ENCODE peak calls at places on chromosomes 11 and 22, in seven cellular contexts. J is glutamatergic neuron, Q is A549, X is cardiac muscle cell, B is adrenal gland, W is ascending aorta, I is hepatocyte. M is an unnamed sample.

GRCh38 chr11:28820296-28820989 is 712.3 kb downstream of the METTL15 start:
- DNase-seq in J (no peak), Q (no peak), X (no peak), B (no peak), W (no peak), I (no peak), M (no peak)

GRCh38 chr22:24759765-24760164 is 14.8 kb downstream of the PIWIL3 start:
- DNase-seq in J (no peak), Q (no peak), X (no peak), B (no peak), W (no peak), I (no peak), M (no peak)

GRCh38 chr22:25492950-25493790 is 71.3 kb upstream of the GRK3 start:
- DNase-seq in J (peak; percentile 69), Q (no peak), X (no peak), B (no peak), W (no peak), I (no peak), M (no peak)

GRCh38 chr11:16335236-16335962 is 20.9 kb downstream of the SOX6 start:
- DNase-seq in J (no peak), Q (no peak), X (no peak), B (no peak), W (no peak), I (peak; percentile 38), M (no peak)

GRCh38 chr11:22199243-22199642 is 6.4 kb downstream of the ANO5 start:
- DNase-seq in J (no peak), Q (no peak), X (no peak), B (no peak), W (no peak), I (no peak), M (no peak)

GRCh38 chr11:34235591-34236071 is 122.2 kb downstream of the ABTB2 start:
- DNase-seq in J (no peak), Q (no peak), X (no peak), B (no peak), W (no peak), I (no peak), M (no peak)

GRCh38 chr11:18752502-18752901 is 26.5 kb upstream of the IGSF22 start:
- DNase-seq in J (no peak), Q (no peak), X (no peak), B (no peak), W (no peak), I (no peak), M (no peak)

GRCh38 chr11:2750101-2750509 is 50.3 kb upstream of the KCNQ1OT1 start:
- DNase-seq in J (no peak), Q (no peak), X (no peak), B (peak; percentile 13), W (no peak), I (no peak), M (no peak)

GRCh38 chr11:15685311-15685710 is 570.6 kb downstream of the INSC start:
- DNase-seq in J (no peak), Q (no peak), X (no peak), B (no peak), W (no peak), I (no peak), M (no peak)

GRCh38 chr11:14095882-14096281 is 133.4 kb downstream of the SPON1 start:
- DNase-seq in J (no peak), Q (no peak), X (no peak), B (no peak), W (no peak), I (no peak), M (no peak)

GRCh38 chr11:132045116-132045515 is 674.7 kb downstream of the NTM start:
- DNase-seq in J (no peak), Q (no peak), X (no peak), B (no peak), W (no peak), I (no peak), M (no peak)

GRCh38 chr11:126059238-126059761 is 3.4 kb downstream of the CDON start:
- DNase-seq in J (no peak), Q (no peak), X (no peak), B (no peak), W (no peak), I (no peak), M (no peak)

GRCh38 chr11:31808721-31809542 is 2.2 kb downstream of the PAX6 start:
- DNase-seq in J (no peak), Q (no peak), X (no peak), B (no peak), W (no peak), I (no peak), M (no peak)

GRCh38 chr11:1876361-1877063 is 15.2 kb downstream of the PRR33 start:
- DNase-seq in J (peak; percentile 83), Q (peak; percentile 80), X (peak; percentile 32), B (peak; percentile 63), W (no peak), I (peak; percentile 79), M (peak; percentile 38)

GRCh38 chr22:27715078-27715477 is 86.5 kb downstream of the MN1 start:
- DNase-seq in J (no peak), Q (no peak), X (no peak), B (no peak), W (no peak), I (no peak), M (no peak)

GRCh38 chr22:35552186-35552842 is 11.7 kb downstream of the RASD2 start:
- DNase-seq in J (peak; percentile 53), Q (peak; percentile 53), X (peak; percentile 52), B (no peak), W (no peak), I (peak; percentile 48), M (peak; percentile 93)

GRCh38 chr11:92380882-92381281 is 156.3 kb downstream of the FAT3 start:
- DNase-seq in J (no peak), Q (no peak), X (no peak), B (no peak), W (no peak), I (no peak), M (no peak)

GRCh38 chr22:46779651-46780050 is 17.2 kb downstream of the TBC1D22A start:
- DNase-seq in J (no peak), Q (no peak), X (no peak), B (no peak), W (no peak), I (no peak), M (no peak)

GRCh38 chr22:27749597-27750225 is 51.8 kb downstream of the MN1 start:
- DNase-seq in J (peak; percentile 42), Q (no peak), X (peak; percentile 67), B (no peak), W (peak; percentile 67), I (peak; percentile 70), M (no peak)

GRCh38 chr11:64305691-64306562 is 603 bp downstream of the ESRRA start:
- DNase-seq in J (peak; percentile 67), Q (peak; percentile 38), X (peak; percentile 64), B (peak; percentile 76), W (peak; percentile 82), I (peak; percentile 79), M (peak; percentile 76)

GRCh38 chr11:37076866-37077265 is 478.8 kb upstream of the RAG2 start:
- DNase-seq in J (no peak), Q (no peak), X (peak; percentile 54), B (no peak), W (no peak), I (peak; percentile 6), M (no peak)

GRCh38 chr22:20807315-20807752 is 33.4 kb downstream of the SERPIND1 start:
- DNase-seq in J (no peak), Q (peak; percentile 69), X (no peak), B (no peak), W (peak; percentile 42), I (peak; percentile 49), M (no peak)

GRCh38 chr11:107567739-107568335 is 2.3 kb upstream of the ALKBH8 start:
- DNase-seq in J (no peak), Q (no peak), X (no peak), B (no peak), W (no peak), I (no peak), M (no peak)

GRCh38 chr22:25749420-25750169 is 7.6 kb downstream of the MYO18B start:
- DNase-seq in J (no peak), Q (no peak), X (no peak), B (no peak), W (no peak), I (no peak), M (peak; percentile 77)

GRCh38 chr11:70628881-70629844 is 230.8 kb downstream of the CTTN start:
- DNase-seq in J (no peak), Q (no peak), X (no peak), B (no peak), W (no peak), I (peak; percentile 34), M (no peak)

GRCh38 chr11:118304227-118304808 is at the start of gene CD3E:
- DNase-seq in J (no peak), Q (no peak), X (no peak), B (no peak), W (no peak), I (no peak), M (peak; percentile 88)

GRCh38 chr11:119704849-119705248 is 24.2 kb downstream of the NECTIN1 start:
- DNase-seq in J (no peak), Q (no peak), X (no peak), B (no peak), W (no peak), I (peak; percentile 53), M (no peak)

GRCh38 chr11:119705362-119705761 is 23.6 kb downstream of the NECTIN1 start:
- DNase-seq in J (no peak), Q (no peak), X (no peak), B (no peak), W (no peak), I (no peak), M (no peak)

GRCh38 chr11:119706029-119706428 is 23.0 kb downstream of the NECTIN1 start:
- DNase-seq in J (no peak), Q (no peak), X (peak; percentile 42), B (no peak), W (no peak), I (no peak), M (no peak)

GRCh38 chr11:119709171-119709570 is 19.8 kb downstream of the NECTIN1 start:
- DNase-seq in J (no peak), Q (no peak), X (no peak), B (no peak), W (no peak), I (no peak), M (no peak)

GRCh38 chr11:119706887-119707286 is 22.1 kb downstream of the NECTIN1 start:
- DNase-seq in J (peak; percentile 47), Q (peak; percentile 11), X (no peak), B (no peak), W (no peak), I (no peak), M (no peak)
- TF ChIP-seq CTCF in J (peak; percentile 35), Q (no peak), X (peak; percentile 31), B (no peak), W (no peak), I (no peak), M (no peak)

GRCh38 chr11:105000797-105001196 is 22.2 kb downstream of the CASP5 start:
- DNase-seq in J (peak; percentile 31), Q (no peak), X (no peak), B (no peak), W (no peak), I (no peak), M (peak; percentile 60)
- TF ChIP-seq CTCF in J (peak; percentile 64), Q (no peak), X (peak; percentile 39), B (peak; percentile 53), W (peak; percentile 40), I (peak; percentile 18), M (peak; percentile 84)

GRCh38 chr22:19085233-19086043 is 36.8 kb downstream of the DGCR2 start:
- DNase-seq in J (no peak), Q (peak; percentile 31), X (no peak), B (no peak), W (no peak), I (peak; percentile 41), M (no peak)
- TF ChIP-seq CTCF in J (no peak), Q (peak; percentile 46), X (peak; percentile 60), B (peak; percentile 38), W (no peak), I (peak; percentile 46), M (peak; percentile 15)

GRCh38 chr22:37933711-37934376 is 19.6 kb downstream of the C22orf23 start:
- DNase-seq in J (peak; percentile 95), Q (peak; percentile 84), X (peak; percentile 91), B (peak; percentile 92), W (peak; percentile 95), I (peak; percentile 95), M (peak; percentile 92)
- TF ChIP-seq CTCF in J (peak; percentile 83), Q (peak; percentile 78), X (peak; percentile 99), B (peak; percentile 97), W (peak; percentile 99), I (peak; percentile 92), M (peak; percentile 96)